ENCODE peak calls at places on chromosome X, in seven cellular contexts. One of them, this sample, is unnamed.

GRCh38 chrX:39427492-39428289 is 626.4 kb downstream of the MID1IP1 start:
- DNase-seq in K562: no peak
- DNase-seq in HepG2: no peak
- DNase-seq in H1: no peak
- DNase-seq in GM12891: no peak
- DNase-seq in GM12878: no peak
- DNase-seq in SK-N-SH: no peak
- DNase-seq in this sample: no peak

GRCh38 chrX:20265726-20266681 is 705 bp downstream of the RPS6KA3 start:
- DNase-seq in H1: no peak
- DNase-seq in K562: peak
- DNase-seq in GM12878: no peak
- DNase-seq in SK-N-SH: peak
- DNase-seq in HepG2: no peak
- DNase-seq in GM12891: no peak
- DNase-seq in this sample: peak

GRCh38 chrX:750812-751211 is 120.2 kb downstream of the SHOX start:
- DNase-seq in K562: no peak
- DNase-seq in HepG2: no peak
- DNase-seq in SK-N-SH: no peak
- DNase-seq in GM12891: no peak
- DNase-seq in GM12878: no peak
- DNase-seq in H1: no peak
- DNase-seq in this sample: no peak

GRCh38 chrX:122218666-122219065 is 965.4 kb upstream of the GRIA3 start:
- DNase-seq in GM12891: no peak
- DNase-seq in K562: no peak
- DNase-seq in HepG2: no peak
- DNase-seq in GM12878: no peak
- DNase-seq in SK-N-SH: no peak
- DNase-seq in H1: no peak
- DNase-seq in this sample: no peak

GRCh38 chrX:34734383-34734782 is 77.3 kb upstream of the TMEM47 start:
- DNase-seq in H1: no peak
- DNase-seq in SK-N-SH: no peak
- DNase-seq in GM12891: no peak
- DNase-seq in HepG2: no peak
- DNase-seq in K562: no peak
- DNase-seq in GM12878: no peak
- DNase-seq in this sample: no peak

GRCh38 chrX:152923599-152923998 is 25.7 kb downstream of the ZNF185 start:
- DNase-seq in H1: no peak
- DNase-seq in SK-N-SH: no peak
- DNase-seq in GM12878: no peak
- DNase-seq in GM12891: no peak
- DNase-seq in K562: peak
- DNase-seq in HepG2: no peak
- DNase-seq in this sample: no peak

GRCh38 chrX:118520206-118520857 is 24.7 kb downstream of the DOCK11 start:
- DNase-seq in GM12878: no peak
- DNase-seq in SK-N-SH: no peak
- DNase-seq in K562: no peak
- DNase-seq in H1: no peak
- DNase-seq in HepG2: no peak
- DNase-seq in GM12891: no peak
- DNase-seq in this sample: no peak

GRCh38 chrX:18983711-18984380 is at the start of gene PHKA2:
- DNase-seq in H1: no peak
- DNase-seq in GM12891: no peak
- DNase-seq in K562: peak
- DNase-seq in HepG2: peak
- DNase-seq in SK-N-SH: peak
- DNase-seq in GM12878: no peak
- DNase-seq in this sample: no peak

GRCh38 chrX:39174761-39175417 is 373.6 kb downstream of the MID1IP1 start:
- DNase-seq in SK-N-SH: no peak
- DNase-seq in GM12891: no peak
- DNase-seq in H1: no peak
- DNase-seq in K562: no peak
- DNase-seq in HepG2: no peak
- DNase-seq in GM12878: no peak
- DNase-seq in this sample: no peak

GRCh38 chrX:9374537-9374936 is 90.3 kb upstream of the TBL1X start:
- DNase-seq in GM12891: no peak
- DNase-seq in GM12878: no peak
- DNase-seq in SK-N-SH: no peak
- DNase-seq in HepG2: no peak
- DNase-seq in H1: no peak
- DNase-seq in K562: no peak
- DNase-seq in this sample: no peak

GRCh38 chrX:146887020-146887419 is 72.5 kb upstream of the CXorf51A start:
- DNase-seq in GM12891: no peak
- DNase-seq in HepG2: no peak
- DNase-seq in SK-N-SH: no peak
- DNase-seq in K562: no peak
- DNase-seq in GM12878: no peak
- DNase-seq in H1: no peak
- DNase-seq in this sample: no peak

GRCh38 chrX:49282647-49283011 is 13.0 kb downstream of the PPP1R3F start:
- DNase-seq in GM12878: no peak
- DNase-seq in SK-N-SH: peak
- DNase-seq in HepG2: no peak
- DNase-seq in H1: no peak
- DNase-seq in K562: peak
- DNase-seq in GM12891: no peak
- DNase-seq in this sample: no peak

GRCh38 chrX:119763175-119763574 is 4.8 kb downstream of the SOWAHD start:
- DNase-seq in K562: no peak
- DNase-seq in SK-N-SH: no peak
- DNase-seq in H1: no peak
- DNase-seq in HepG2: no peak
- DNase-seq in GM12878: no peak
- DNase-seq in GM12891: no peak
- DNase-seq in this sample: no peak

GRCh38 chrX:85375333-85375738 is 4.1 kb downstream of the POF1B start:
- DNase-seq in GM12878: no peak
- DNase-seq in HepG2: no peak
- DNase-seq in H1: no peak
- DNase-seq in SK-N-SH: peak
- DNase-seq in K562: no peak
- DNase-seq in GM12891: no peak
- DNase-seq in this sample: no peak

GRCh38 chrX:84144281-84144680 is 43.7 kb downstream of the RPS6KA6 start:
- DNase-seq in H1: no peak
- DNase-seq in K562: no peak
- DNase-seq in GM12878: no peak
- DNase-seq in SK-N-SH: no peak
- DNase-seq in HepG2: no peak
- DNase-seq in GM12891: no peak
- DNase-seq in this sample: no peak

GRCh38 chrX:139596068-139596467 is 65.5 kb downstream of the F9 start:
- DNase-seq in H1: no peak
- DNase-seq in HepG2: no peak
- DNase-seq in K562: peak
- DNase-seq in GM12878: no peak
- DNase-seq in GM12891: no peak
- DNase-seq in SK-N-SH: no peak
- DNase-seq in this sample: no peak

GRCh38 chrX:9701790-9702189 is 63.9 kb downstream of the GPR143 start:
- DNase-seq in SK-N-SH: no peak
- DNase-seq in H1: no peak
- DNase-seq in GM12878: no peak
- DNase-seq in K562: no peak
- DNase-seq in GM12891: no peak
- DNase-seq in HepG2: no peak
- DNase-seq in this sample: no peak

GRCh38 chrX:40197071-40197470 is 99.3 kb upstream of the BCOR start:
- DNase-seq in H1: no peak
- DNase-seq in GM12878: no peak
- DNase-seq in SK-N-SH: no peak
- DNase-seq in K562: peak
- DNase-seq in GM12891: no peak
- DNase-seq in HepG2: no peak
- DNase-seq in this sample: no peak

GRCh38 chrX:130716822-130717405 is 186.1 kb downstream of the ENOX2 start:
- DNase-seq in HepG2: no peak
- DNase-seq in K562: no peak
- DNase-seq in GM12891: no peak
- DNase-seq in SK-N-SH: no peak
- DNase-seq in GM12878: no peak
- DNase-seq in H1: no peak
- DNase-seq in this sample: no peak

GRCh38 chrX:103628386-103629290 is at the start of gene TCEAL1:
- DNase-seq in HepG2: peak
- DNase-seq in K562: peak
- DNase-seq in SK-N-SH: peak
- DNase-seq in H1: no peak
- DNase-seq in GM12891: no peak
- DNase-seq in GM12878: no peak
- DNase-seq in this sample: no peak

GRCh38 chrX:133706890-133707289 is 278.5 kb downstream of the GPC3 start:
- DNase-seq in GM12878: no peak
- DNase-seq in H1: no peak
- DNase-seq in HepG2: no peak
- DNase-seq in K562: no peak
- DNase-seq in SK-N-SH: no peak
- DNase-seq in GM12891: no peak
- DNase-seq in this sample: no peak

GRCh38 chrX:106608016-106608415 is 3.8 kb upstream of the RADX start:
- DNase-seq in HepG2: no peak
- DNase-seq in GM12891: no peak
- DNase-seq in SK-N-SH: no peak
- DNase-seq in GM12878: no peak
- DNase-seq in H1: no peak
- DNase-seq in K562: no peak
- DNase-seq in this sample: no peak

GRCh38 chrX:40011483-40012038 is 86.2 kb downstream of the BCOR start:
- DNase-seq in K562: no peak
- DNase-seq in H1: no peak
- DNase-seq in SK-N-SH: peak
- DNase-seq in GM12878: no peak
- DNase-seq in GM12891: no peak
- DNase-seq in HepG2: no peak
- DNase-seq in this sample: no peak

GRCh38 chrX:3548743-3549441 is 164.6 kb downstream of the PRKX start:
- DNase-seq in K562: no peak
- DNase-seq in SK-N-SH: peak
- DNase-seq in H1: no peak
- DNase-seq in HepG2: peak
- DNase-seq in GM12891: no peak
- DNase-seq in GM12878: no peak
- DNase-seq in this sample: no peak

GRCh38 chrX:102892103-102892502 is 45.0 kb upstream of the RAB40AL start:
- DNase-seq in H1: no peak
- DNase-seq in HepG2: no peak
- DNase-seq in SK-N-SH: no peak
- DNase-seq in GM12878: no peak
- DNase-seq in GM12891: no peak
- DNase-seq in K562: no peak
- DNase-seq in this sample: no peak

GRCh38 chrX:43627669-43628068 is 28.4 kb upstream of the MAOA start:
- DNase-seq in K562: no peak
- DNase-seq in HepG2: no peak
- DNase-seq in H1: no peak
- DNase-seq in GM12878: no peak
- DNase-seq in SK-N-SH: no peak
- DNase-seq in GM12891: no peak
- DNase-seq in this sample: no peak

GRCh38 chrX:68685722-68686683 is 38.5 kb downstream of the STARD8 start:
- DNase-seq in GM12878: no peak
- DNase-seq in K562: peak
- DNase-seq in HepG2: no peak
- DNase-seq in H1: no peak
- DNase-seq in SK-N-SH: peak
- DNase-seq in GM12891: no peak
- DNase-seq in this sample: no peak
- TF ChIP-seq POLR2AphosphoS5 in GM12878: no peak
- TF ChIP-seq POLR2AphosphoS5 in K562: no peak
- TF ChIP-seq POLR2AphosphoS5 in HepG2: no peak
- TF ChIP-seq POLR2AphosphoS5 in H1: no peak
- TF ChIP-seq POLR2AphosphoS5 in SK-N-SH: no peak
- TF ChIP-seq POLR2AphosphoS5 in GM12891: no peak
- TF ChIP-seq POLR2AphosphoS5 in this sample: no peak

GRCh38 chrX:137166591-137166990 is 132.8 kb upstream of the GPR101 start:
- DNase-seq in GM12891: no peak
- DNase-seq in H1: peak
- DNase-seq in HepG2: no peak
- DNase-seq in GM12878: no peak
- DNase-seq in SK-N-SH: peak
- DNase-seq in K562: peak
- DNase-seq in this sample: no peak
- TF ChIP-seq TAF1 in GM12891: no peak
- TF ChIP-seq TAF1 in H1: no peak
- TF ChIP-seq TAF1 in HepG2: no peak
- TF ChIP-seq TAF1 in GM12878: no peak
- TF ChIP-seq TAF1 in SK-N-SH: no peak
- TF ChIP-seq TAF1 in K562: no peak
- TF ChIP-seq TAF1 in this sample: no peak

GRCh38 chrX:52995135-52995973 is 37.0 kb upstream of the FAM156A start:
- DNase-seq in GM12891: peak
- DNase-seq in GM12878: peak
- DNase-seq in K562: peak
- DNase-seq in H1: peak
- DNase-seq in SK-N-SH: peak
- DNase-seq in HepG2: peak
- DNase-seq in this sample: peak

GRCh38 chrX:53000447-53001208 is 42.3 kb upstream of the FAM156A start:
- DNase-seq in HepG2: no peak
- DNase-seq in GM12878: no peak
- DNase-seq in H1: no peak
- DNase-seq in K562: no peak
- DNase-seq in GM12891: no peak
- DNase-seq in SK-N-SH: no peak
- DNase-seq in this sample: no peak

GRCh38 chrX:52990848-52991247 is 32.5 kb upstream of the FAM156A start:
- DNase-seq in HepG2: no peak
- DNase-seq in GM12878: no peak
- DNase-seq in SK-N-SH: no peak
- DNase-seq in K562: no peak
- DNase-seq in GM12891: no peak
- DNase-seq in H1: no peak
- DNase-seq in this sample: no peak

DNA sequence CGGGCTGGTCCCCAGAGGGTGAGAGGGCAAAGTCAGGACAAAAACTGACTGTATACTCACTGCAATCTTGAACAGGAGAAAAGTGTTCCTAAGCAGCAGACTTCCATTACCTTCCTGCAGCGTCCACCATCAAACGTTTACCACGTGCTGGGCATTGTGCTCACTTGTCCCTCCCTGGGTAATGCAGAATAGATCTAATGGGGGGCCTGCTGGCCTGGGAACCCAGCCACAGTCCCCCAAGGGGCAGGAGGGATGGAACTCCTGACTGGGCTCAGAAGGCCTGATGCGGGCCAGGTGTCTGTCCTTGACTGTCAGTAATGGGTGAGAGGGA is 37.6 kb upstream of the FAM156A start:
- DNase-seq in GM12891: no peak
- DNase-seq in SK-N-SH: no peak
- DNase-seq in HepG2: no peak
- DNase-seq in GM12878: no peak
- DNase-seq in H1: no peak
- DNase-seq in K562: no peak
- DNase-seq in this sample: no peak
- TF ChIP-seq POLR2AphosphoS5 in GM12891: no peak
- TF ChIP-seq POLR2AphosphoS5 in SK-N-SH: peak
- TF ChIP-seq POLR2AphosphoS5 in HepG2: no peak
- TF ChIP-seq POLR2AphosphoS5 in GM12878: no peak
- TF ChIP-seq POLR2AphosphoS5 in H1: no peak
- TF ChIP-seq POLR2AphosphoS5 in K562: no peak
- TF ChIP-seq POLR2AphosphoS5 in this sample: no peak

GRCh38 chrX:25599061-25599460 is 539.1 kb upstream of the MAGEB18 start:
- DNase-seq in K562: no peak
- DNase-seq in H1: no peak
- DNase-seq in HepG2: no peak
- DNase-seq in GM12878: no peak
- DNase-seq in SK-N-SH: no peak
- DNase-seq in GM12891: no peak
- DNase-seq in this sample: no peak
- TF ChIP-seq TAF1 in K562: no peak
- TF ChIP-seq TAF1 in H1: no peak
- TF ChIP-seq TAF1 in HepG2: no peak
- TF ChIP-seq TAF1 in GM12878: no peak
- TF ChIP-seq TAF1 in SK-N-SH: no peak
- TF ChIP-seq TAF1 in GM12891: no peak
- TF ChIP-seq TAF1 in this sample: no peak